ENCODE peak calls at places on chromosome X, in six cellular contexts. One of them, this sample, is unnamed.

GRCh38 chrX:13091111-13091765 is 46.8 kb upstream of the FAM9C start:
- DNase-seq in activated naive CD4-positive, alpha-beta T cell treated with anti-CD3 and anti-CD28 coated beads for 36 hours: peak; percentile 53
- DNase-seq in stomach: no peak
- DNase-seq in effector memory CD4-positive, alpha-beta T cell: no peak
- DNase-seq in progenitor cell of endocrine pancreas: no peak
- DNase-seq in heart right ventricle: no peak
- DNase-seq in this sample: peak; percentile 46

GRCh38 chrX:13293700-13294099 is 26.2 kb downstream of the ATXN3L start:
- DNase-seq in activated naive CD4-positive, alpha-beta T cell treated with anti-CD3 and anti-CD28 coated beads for 36 hours: no peak
- DNase-seq in stomach: no peak
- DNase-seq in effector memory CD4-positive, alpha-beta T cell: no peak
- DNase-seq in progenitor cell of endocrine pancreas: no peak
- DNase-seq in heart right ventricle: no peak
- DNase-seq in this sample: no peak

GRCh38 chrX:55713635-55714034 is 3.9 kb upstream of the RRAGB start:
- DNase-seq in activated naive CD4-positive, alpha-beta T cell treated with anti-CD3 and anti-CD28 coated beads for 36 hours: no peak
- DNase-seq in stomach: no peak
- DNase-seq in effector memory CD4-positive, alpha-beta T cell: no peak
- DNase-seq in progenitor cell of endocrine pancreas: no peak
- DNase-seq in heart right ventricle: no peak
- DNase-seq in this sample: no peak

GRCh38 chrX:48648299-48648698 is 35.3 kb upstream of the WAS start:
- DNase-seq in activated naive CD4-positive, alpha-beta T cell treated with anti-CD3 and anti-CD28 coated beads for 36 hours: peak; percentile 53
- DNase-seq in stomach: peak; percentile 27
- DNase-seq in effector memory CD4-positive, alpha-beta T cell: peak; percentile 12
- DNase-seq in progenitor cell of endocrine pancreas: no peak
- DNase-seq in heart right ventricle: peak; percentile 10
- DNase-seq in this sample: peak; percentile 54

GRCh38 chrX:6226053-6226645 is 2.5 kb downstream of the NLGN4X start:
- DNase-seq in activated naive CD4-positive, alpha-beta T cell treated with anti-CD3 and anti-CD28 coated beads for 36 hours: no peak
- DNase-seq in stomach: no peak
- DNase-seq in effector memory CD4-positive, alpha-beta T cell: no peak
- DNase-seq in progenitor cell of endocrine pancreas: peak; percentile 33
- DNase-seq in heart right ventricle: no peak
- DNase-seq in this sample: no peak

GRCh38 chrX:19991350-19991718 is 473 bp upstream of the BCLAF3 start:
- DNase-seq in activated naive CD4-positive, alpha-beta T cell treated with anti-CD3 and anti-CD28 coated beads for 36 hours: peak; percentile 19
- DNase-seq in stomach: no peak
- DNase-seq in effector memory CD4-positive, alpha-beta T cell: no peak
- DNase-seq in progenitor cell of endocrine pancreas: no peak
- DNase-seq in heart right ventricle: no peak
- DNase-seq in this sample: no peak

GRCh38 chrX:126448681-126449080 is 103.9 kb downstream of the DCAF12L1 start:
- DNase-seq in activated naive CD4-positive, alpha-beta T cell treated with anti-CD3 and anti-CD28 coated beads for 36 hours: no peak
- DNase-seq in stomach: no peak
- DNase-seq in effector memory CD4-positive, alpha-beta T cell: no peak
- DNase-seq in progenitor cell of endocrine pancreas: no peak
- DNase-seq in heart right ventricle: no peak
- DNase-seq in this sample: no peak

GRCh38 chrX:30627818-30628652 is 25.2 kb upstream of the GK start:
- DNase-seq in activated naive CD4-positive, alpha-beta T cell treated with anti-CD3 and anti-CD28 coated beads for 36 hours: no peak
- DNase-seq in stomach: no peak
- DNase-seq in effector memory CD4-positive, alpha-beta T cell: no peak
- DNase-seq in progenitor cell of endocrine pancreas: no peak
- DNase-seq in heart right ventricle: no peak
- DNase-seq in this sample: no peak

GRCh38 chrX:151825927-151826471 is 86.7 kb upstream of the MAGEA4 start:
- DNase-seq in activated naive CD4-positive, alpha-beta T cell treated with anti-CD3 and anti-CD28 coated beads for 36 hours: no peak
- DNase-seq in stomach: no peak
- DNase-seq in effector memory CD4-positive, alpha-beta T cell: no peak
- DNase-seq in progenitor cell of endocrine pancreas: no peak
- DNase-seq in heart right ventricle: no peak
- DNase-seq in this sample: no peak

GRCh38 chrX:139194571-139195280 is 335.8 kb upstream of the F9 start:
- DNase-seq in activated naive CD4-positive, alpha-beta T cell treated with anti-CD3 and anti-CD28 coated beads for 36 hours: peak; percentile 5
- DNase-seq in stomach: peak; percentile 71
- DNase-seq in effector memory CD4-positive, alpha-beta T cell: no peak
- DNase-seq in progenitor cell of endocrine pancreas: no peak
- DNase-seq in heart right ventricle: peak; percentile 16
- DNase-seq in this sample: no peak

GRCh38 chrX:110055616-110056015 is 52.7 kb downstream of the TMEM164 start:
- DNase-seq in activated naive CD4-positive, alpha-beta T cell treated with anti-CD3 and anti-CD28 coated beads for 36 hours: no peak
- DNase-seq in stomach: no peak
- DNase-seq in effector memory CD4-positive, alpha-beta T cell: no peak
- DNase-seq in progenitor cell of endocrine pancreas: no peak
- DNase-seq in heart right ventricle: no peak
- DNase-seq in this sample: no peak

GRCh38 chrX:17826609-17827496 is 34.2 kb downstream of the RAI2 start:
- DNase-seq in activated naive CD4-positive, alpha-beta T cell treated with anti-CD3 and anti-CD28 coated beads for 36 hours: no peak
- DNase-seq in stomach: no peak
- DNase-seq in effector memory CD4-positive, alpha-beta T cell: no peak
- DNase-seq in progenitor cell of endocrine pancreas: no peak
- DNase-seq in heart right ventricle: no peak
- DNase-seq in this sample: no peak